ENCODE peak calls at places on chromosomes 3 and 15, in ten cellular contexts. B is thoracic aorta; V is CD4-positive, CD25-positive, alpha-beta regulatory T cell; U is Karpas-422; K is heart right ventricle; D is HCT116; L is OCI-LY7; G is cardiac fibroblast; Q is thyroid gland; Y is foreskin fibroblast. C is an unnamed sample.
A peak's percentile ranks its signal among the peaks of the same experiment; 100 is the strongest.

GRCh38 chr15:40330368-40330836 is 6.9 kb downstream of the INAFM2 start:
- DNase-seq in U (no peak), G (peak; percentile 89), V (no peak), D (no peak), Q (peak; percentile 97), K (no peak), L (no peak), Y (peak; percentile 36), B (peak; percentile 43), C (no peak)

GRCh38 chr15:44620081-44620480 is 43.4 kb downstream of the SPG11 start:
- DNase-seq in D (no peak), Y (no peak), G (no peak), K (no peak), U (no peak), L (no peak), Q (no peak), V (no peak), B (no peak), C (no peak)

GRCh38 chr15:69834756-69835155 is 263.0 kb downstream of the TLE3 start:
- DNase-seq in K (no peak), L (no peak), Y (no peak), D (no peak), G (peak; percentile 33), U (peak; percentile 57), Q (no peak), V (no peak), B (no peak), C (no peak)

GRCh38 chr3:159852821-159853505 is 135.7 kb upstream of the IL12A start:
- DNase-seq in V (no peak), U (peak; percentile 10), K (peak; percentile 76), Q (peak; percentile 36), L (no peak), G (peak; percentile 58), D (no peak), B (no peak), Y (peak; percentile 60), C (no peak)

GRCh38 chr3:197428117-197428761 is 127.5 kb downstream of the BDH1 start:
- DNase-seq in V (peak; percentile 71), G (peak; percentile 29), L (no peak), Q (peak; percentile 17), D (peak; percentile 32), U (peak; percentile 60), Y (peak; percentile 65), K (peak; percentile 45), B (no peak), C (peak; percentile 10)

GRCh38 chr3:191549377-191549776 is 88.4 kb downstream of the PYDC2 start:
- DNase-seq in K (no peak), V (no peak), G (no peak), Y (no peak), Q (no peak), B (no peak), D (no peak), U (peak; percentile 42), L (no peak), C (no peak)

GRCh38 chr3:81218023-81218422 is 543.4 kb downstream of the GBE1 start:
- DNase-seq in D (no peak), V (no peak), B (no peak), Q (no peak), G (peak; percentile 39), K (no peak), U (peak; percentile 55), Y (peak; percentile 44), L (no peak), C (no peak)

GRCh38 chr3:194275231-194275671 is 75.9 kb downstream of the CPN2 start:
- DNase-seq in L (no peak), G (peak; percentile 48), U (no peak), K (no peak), Q (no peak), B (no peak), V (no peak), Y (no peak), D (no peak), C (no peak)

GRCh38 chr15:85706779-85707518 is 87.8 kb downstream of the KLHL25 start:
- DNase-seq in U (peak; percentile 87), G (peak; percentile 97), B (no peak), V (peak; percentile 71), D (no peak), K (no peak), L (peak; percentile 67), Q (peak; percentile 20), Y (peak; percentile 32), C (peak; percentile 88)

GRCh38 chr3:111581403-111582113 is 13.6 kb downstream of the ZBED2 start:
- DNase-seq in B (no peak), Y (no peak), G (no peak), U (no peak), L (no peak), V (no peak), D (no peak), K (no peak), Q (peak; percentile 28), C (no peak)

DNA sequence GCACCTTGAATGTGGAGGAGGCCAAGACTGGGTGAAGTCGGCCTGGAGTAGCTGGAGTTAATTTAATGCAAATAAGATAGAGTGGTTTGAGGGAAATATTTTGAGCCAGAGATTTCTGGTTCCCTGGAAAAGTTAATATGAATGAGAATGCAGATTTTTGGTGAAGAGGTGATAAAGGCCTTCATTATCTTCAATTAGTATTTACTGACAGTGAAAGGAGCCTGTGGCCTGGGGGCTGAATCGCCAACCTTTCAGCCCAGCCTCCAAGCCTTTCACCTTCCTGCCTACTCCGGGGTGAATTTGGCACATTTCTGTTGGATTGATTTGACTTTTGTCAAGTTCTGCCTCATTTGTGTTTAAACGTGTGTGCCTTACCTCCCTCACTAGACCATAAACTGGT is 147.8 kb downstream of the SOX2 start:
- DNase-seq in B (no peak), D (no peak), G (no peak), K (no peak), V (no peak), U (no peak), Q (no peak), Y (no peak), L (no peak), C (no peak)
- H3K4me3 ChIP-seq in B (no peak overlapping the region), D (no peak overlapping the region), G (no peak overlapping the region), K (no peak overlapping the region), V (no peak overlapping the region), U (no peak overlapping the region), Q (no peak overlapping the region), Y (no peak overlapping the region), L (no peak overlapping the region), C (no peak overlapping the region)

GRCh38 chr15:101127503-101128076 is 124.3 kb downstream of the CHSY1 start:
- DNase-seq in B (peak; percentile 63), Y (peak; percentile 86), L (peak; percentile 85), V (peak; percentile 80), K (peak; percentile 73), D (peak; percentile 15), Q (peak; percentile 93), G (peak; percentile 96), U (peak; percentile 84), C (peak; percentile 87)
- H3K4me3 ChIP-seq in B (peak overlapping the region; percentile 32), Y (no peak overlapping the region), L (peak overlapping the region; percentile 44), V (peak overlapping the region; percentile 61), K (no peak overlapping the region), D (peak overlapping the region; percentile 4), Q (no peak overlapping the region), G (no peak overlapping the region), U (peak overlapping the region; percentile 58), C (peak overlapping the region; percentile 28)

GRCh38 chr3:11128682-11129632 is 25.3 kb upstream of the HRH1 start:
- DNase-seq in V (no peak), B (no peak), D (no peak), Y (no peak), L (no peak), K (no peak), Q (no peak), U (no peak), G (no peak), C (no peak)
- H3K4me3 ChIP-seq in V (no peak overlapping the region), B (no peak overlapping the region), D (no peak overlapping the region), Y (no peak overlapping the region), L (no peak overlapping the region), K (no peak overlapping the region), Q (no peak overlapping the region), U (no peak overlapping the region), G (no peak overlapping the region), C (no peak overlapping the region)

GRCh38 chr15:58736244-58736643 is 13.3 kb downstream of the ADAM10 start:
- DNase-seq in K (no peak), B (no peak), G (no peak), D (no peak), V (no peak), Q (no peak), Y (no peak), L (no peak), U (no peak), C (no peak)

GRCh38 chr15:58738051-58738707 is 11.3 kb downstream of the ADAM10 start:
- DNase-seq in K (no peak), Y (peak; percentile 51), D (no peak), G (peak; percentile 61), B (no peak), U (no peak), L (no peak), Q (no peak), V (no peak), C (no peak)

GRCh38 chr15:58741032-58741431 is 8.5 kb downstream of the ADAM10 start:
- DNase-seq in K (no peak), D (no peak), G (no peak), L (no peak), Q (no peak), Y (no peak), V (no peak), U (no peak), B (no peak), C (no peak)

GRCh38 chr15:58734859-58735258 is 14.6 kb downstream of the ADAM10 start:
- DNase-seq in K (no peak), L (no peak), Y (no peak), Q (no peak), B (no peak), G (no peak), V (no peak), U (no peak), D (no peak), C (no peak)

DNA sequence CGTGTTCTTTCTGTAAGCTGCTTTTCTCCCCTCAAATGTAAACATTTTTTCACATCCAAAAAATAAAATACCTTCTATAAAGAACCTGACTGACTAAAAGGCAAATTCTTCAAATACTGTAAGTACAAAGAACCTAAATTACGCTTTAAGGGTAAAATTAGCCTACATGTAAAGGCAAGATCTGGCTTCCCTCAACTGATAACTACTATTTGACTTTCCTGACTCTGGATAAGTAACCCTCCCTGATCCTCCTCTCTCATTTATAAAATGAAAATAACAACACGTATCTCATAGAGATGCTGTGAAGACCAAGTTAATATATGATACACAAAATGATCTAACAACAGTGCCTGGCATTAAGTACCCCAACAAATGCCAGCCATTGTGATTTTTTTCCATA is 12.2 kb downstream of the ADAM10 start:
- DNase-seq in B (no peak), G (no peak), V (no peak), U (no peak), Y (no peak), K (no peak), L (no peak), Q (no peak), D (no peak), C (no peak)
- H3K4me3 ChIP-seq in B (no peak overlapping the region), G (no peak overlapping the region), V (no peak overlapping the region), U (no peak overlapping the region), Y (no peak overlapping the region), K (no peak overlapping the region), L (no peak overlapping the region), Q (no peak overlapping the region), D (no peak overlapping the region), C (no peak overlapping the region)

DNA sequence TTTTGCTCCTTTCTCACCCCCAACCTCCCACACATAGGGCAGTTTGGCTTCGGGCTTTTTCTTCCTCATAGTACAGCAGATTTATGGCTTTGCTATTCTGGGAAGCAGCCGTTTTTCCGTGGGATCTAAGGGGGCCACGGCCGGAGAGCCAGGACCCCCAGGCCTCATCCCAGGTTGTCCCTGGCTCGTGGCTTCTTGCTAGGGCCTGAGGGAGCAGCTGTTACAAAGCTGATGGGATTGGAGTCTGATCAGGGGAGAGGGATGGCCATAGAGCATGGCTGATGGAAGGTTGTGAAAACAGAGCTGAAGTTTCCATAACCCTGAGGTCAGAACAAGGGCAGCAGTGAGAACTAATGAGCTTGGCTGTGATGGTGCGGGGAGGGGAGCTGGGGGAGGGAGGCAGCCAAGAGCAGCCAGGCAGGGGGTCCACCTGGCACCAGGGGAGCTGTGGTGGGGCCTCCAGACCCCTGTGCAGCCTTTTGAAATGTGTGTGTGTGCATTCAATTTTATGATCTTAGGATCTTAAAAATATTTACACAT is 63.0 kb downstream of the LINGO1 start:
- DNase-seq in V (no peak), K (no peak), Y (no peak), D (no peak), Q (no peak), G (peak; percentile 19), B (no peak), L (no peak), U (no peak), C (no peak)
- H3K4me3 ChIP-seq in V (no peak overlapping the region), K (peak overlapping the region; percentile 37), Y (no peak overlapping the region), D (no peak overlapping the region), Q (no peak overlapping the region), G (no peak overlapping the region), B (peak overlapping the region; percentile 39), L (no peak overlapping the region), U (no peak overlapping the region), C (no peak overlapping the region)